ENCODE peak calls at places on chromosomes 12 and 14, in six cellular contexts. U is ACHN; M is nephron progenitor cell; H is small intestine; Q is naive thymus-derived CD4-positive, alpha-beta T cell; K is MV-4-11. Y is an unnamed sample.

GRCh38 chr12:120290541-120291312 is 976 bp downstream of the RNU4-2 start:
- DNase-seq in U (no peak), H (peak), Q (no peak), M (peak), K (peak), Y (no peak)

GRCh38 chr12:9673404-9674225 is 4.1 kb downstream of the CLEC2D start:
- DNase-seq in H (peak), K (peak), M (no peak), U (peak), Q (peak), Y (no peak)

GRCh38 chr12:2240984-2241383 is 188.2 kb downstream of the CACNA1C start:
- DNase-seq in K (no peak), U (no peak), H (no peak), Q (no peak), M (no peak), Y (no peak)

GRCh38 chr14:33512201-33512600 is 438.7 kb downstream of the EGLN3 start:
- DNase-seq in U (no peak), M (no peak), H (no peak), K (no peak), Q (no peak), Y (no peak)

GRCh38 chr14:77177623-77178185 is 3.9 kb upstream of the TMEM63C start:
- DNase-seq in M (no peak), Q (no peak), U (no peak), H (no peak), K (peak), Y (no peak)

GRCh38 chr12:51247523-51248206 is 9.0 kb downstream of the DAZAP2 start:
- DNase-seq in H (no peak), Q (no peak), M (no peak), K (no peak), U (no peak), Y (no peak)

GRCh38 chr12:46005151-46005797 is 14.9 kb upstream of the SCAF11 start:
- DNase-seq in M (no peak), Q (peak), U (no peak), H (no peak), K (no peak), Y (no peak)

GRCh38 chr12:57214398-57214781 is 2.2 kb upstream of the NXPH4 start:
- DNase-seq in K (peak), U (peak), Q (peak), M (peak), H (peak), Y (peak)

GRCh38 chr14:20143911-20144310 is 5.3 kb downstream of the OR4N5 start:
- DNase-seq in U (no peak), M (no peak), H (no peak), K (no peak), Q (no peak), Y (no peak)

GRCh38 chr14:102935756-102936155 is 13.3 kb downstream of the AMN start:
- DNase-seq in M (no peak), H (no peak), K (no peak), Q (no peak), U (no peak), Y (no peak)

GRCh38 chr12:102407776-102408486 is 72.4 kb downstream of the IGF1 start:
- DNase-seq in U (no peak), K (no peak), M (no peak), H (no peak), Q (no peak), Y (no peak)